ENCODE peak calls at places on chromosomes 12 and 14, in four cellular contexts. J is K562, D is HepG2, U is GM12878. W is an unnamed sample.

GRCh38 chr14:103099081-103099732 is 4.7 kb downstream of the EXOC3L4 start:
- DNase-seq in D (peak; percentile 97), J (peak; percentile 88), U (no peak), W (no peak)

GRCh38 chr12:104718581-104718980 is 239.5 kb downstream of the SLC41A2 start:
- DNase-seq in D (no peak), J (no peak), U (no peak), W (no peak)

GRCh38 chr14:37579250-37579649 is 15.8 kb downstream of the FOXA1 start:
- DNase-seq in U (no peak), J (no peak), D (no peak), W (no peak)

GRCh38 chr14:99203801-99204200 is 68.2 kb downstream of the BCL11B start:
- DNase-seq in U (no peak), D (no peak), J (no peak), W (no peak)

GRCh38 chr12:15757553-15758255 is 31.5 kb downstream of the EPS8 start:
- DNase-seq in D (peak; percentile 15), U (no peak), J (no peak), W (no peak)

GRCh38 chr12:40063424-40063823 is 42.5 kb downstream of the SLC2A13 start:
- DNase-seq in D (no peak), J (no peak), U (no peak), W (no peak)

GRCh38 chr14:96357216-96357615 is 5.9 kb downstream of the ATG2B start:
- DNase-seq in J (peak; percentile 25), U (no peak), D (no peak), W (no peak)

GRCh38 chr12:132030367-132031038 is 80.8 kb downstream of the EP400 start:
- DNase-seq in J (no peak), D (no peak), U (no peak), W (no peak)

GRCh38 chr12:52561880-52562449 is 9.0 kb upstream of the KRT71 start:
- DNase-seq in D (peak; percentile 21), J (peak; percentile 6), U (no peak), W (no peak)

GRCh38 chr12:132291402-132292175 is 37.8 kb downstream of the GALNT9 start:
- DNase-seq in J (no peak), D (no peak), U (no peak), W (no peak)

GRCh38 chr12:24954261-24954660 is 5.4 kb upstream of the BCAT1 start:
- DNase-seq in U (no peak), D (no peak), J (peak; percentile 29), W (no peak)

GRCh38 chr12:75892779-75893408 is 138.7 kb downstream of the PHLDA1 start:
- DNase-seq in D (no peak), U (no peak), J (peak; percentile 94), W (no peak)

GRCh38 chr12:90090929-90091651 is 382.5 kb upstream of the ATP2B1 start:
- DNase-seq in J (peak; percentile 31), D (no peak), U (no peak), W (no peak)

GRCh38 chr12:11568155-11568761 is 81.2 kb upstream of the ETV6 start:
- DNase-seq in U (no peak), D (no peak), J (no peak), W (no peak)

GRCh38 chr12:21946983-21947382 is 5.8 kb upstream of the ABCC9 start:
- DNase-seq in U (no peak), J (no peak), D (no peak), W (no peak)

GRCh38 chr14:92421756-92422155 is 91.8 kb upstream of the RIN3 start:
- DNase-seq in J (no peak), U (no peak), D (no peak), W (no peak)

GRCh38 chr12:74794522-74794921 is 256.9 kb downstream of the ATXN7L3B start:
- DNase-seq in U (no peak), J (no peak), D (no peak), W (no peak)

GRCh38 chr12:24960222-24960855 is 11.4 kb upstream of the BCAT1 start:
- DNase-seq in U (peak; percentile 56), J (peak; percentile 74), D (peak; percentile 36), W (peak; percentile 66)

GRCh38 chr14:36747411-36748184 is 85.9 kb downstream of the PAX9 start:
- DNase-seq in U (no peak), J (peak; percentile 10), D (peak; percentile 44), W (no peak)

GRCh38 chr14:65575389-65575788 is 162.9 kb downstream of the FUT8 start:
- DNase-seq in U (no peak), D (no peak), J (no peak), W (no peak)

GRCh38 chr14:103739466-103739792 is 23.8 kb downstream of the ZFYVE21 start:
- DNase-seq in J (no peak), D (no peak), U (no peak), W (no peak)

GRCh38 chr12:78181544-78182162 is 351.0 kb downstream of the NAV3 start:
- DNase-seq in U (no peak), D (peak; percentile 2), J (peak; percentile 3), W (no peak)

GRCh38 chr12:117125275-117125613 is 26.0 kb upstream of the TESC start:
- DNase-seq in U (no peak), D (no peak), J (no peak), W (no peak)

GRCh38 chr12:125310461-125310860 is 245.2 kb downstream of the AACS start:
- DNase-seq in D (no peak), J (no peak), U (no peak), W (no peak)

GRCh38 chr12:34218193-34219045 is 196.1 kb downstream of the ALG10 start:
- DNase-seq in J (peak; percentile 78), U (peak; percentile 1), D (peak; percentile 64), W (no peak)

GRCh38 chr12:104672501-104673265 is 215.9 kb downstream of the CHST11 start:
- DNase-seq in D (no peak), J (no peak), U (no peak), W (no peak)

GRCh38 chr14:35985504-35986218 is 159.5 kb downstream of the BRMS1L start:
- DNase-seq in D (no peak), U (peak; percentile 41), J (no peak), W (no peak)

GRCh38 chr12:43336962-43337555 is 214.9 kb downstream of the ADAMTS20 start:
- DNase-seq in J (peak; percentile 4), D (no peak), U (no peak), W (no peak)

GRCh38 chr12:43332977-43333649 is 218.9 kb downstream of the ADAMTS20 start:
- DNase-seq in D (no peak), U (no peak), J (no peak), W (no peak)

GRCh38 chr12:43337571-43338497 is 214.2 kb downstream of the ADAMTS20 start:
- DNase-seq in D (no peak), U (no peak), J (no peak), W (no peak)

GRCh38 chr12:43333650-43334043 is 218.4 kb downstream of the ADAMTS20 start:
- DNase-seq in D (no peak), U (no peak), J (no peak), W (no peak)

GRCh38 chr12:43338848-43339526 is 213.0 kb downstream of the ADAMTS20 start:
- DNase-seq in J (peak; percentile 4), U (peak; percentile 42), D (peak; percentile 2), W (peak; percentile 2)
- TF ChIP-seq BRCA1 in J (no peak), U (no peak), D (no peak), W (no peak)

GRCh38 chr14:100981808-100982207 is 78.3 kb upstream of the RTL1 start:
- DNase-seq in U (no peak), J (no peak), D (no peak), W (no peak)

GRCh38 chr14:100980823-100981222 is 77.3 kb upstream of the RTL1 start:
- DNase-seq in J (no peak), D (no peak), U (no peak), W (no peak)

GRCh38 chr14:100982356-100982755 is 78.8 kb upstream of the RTL1 start:
- DNase-seq in J (no peak), D (no peak), U (no peak), W (no peak)

GRCh38 chr14:100983710-100984109 is 80.2 kb upstream of the RTL1 start:
- DNase-seq in D (no peak), U (no peak), J (no peak), W (no peak)

DNA sequence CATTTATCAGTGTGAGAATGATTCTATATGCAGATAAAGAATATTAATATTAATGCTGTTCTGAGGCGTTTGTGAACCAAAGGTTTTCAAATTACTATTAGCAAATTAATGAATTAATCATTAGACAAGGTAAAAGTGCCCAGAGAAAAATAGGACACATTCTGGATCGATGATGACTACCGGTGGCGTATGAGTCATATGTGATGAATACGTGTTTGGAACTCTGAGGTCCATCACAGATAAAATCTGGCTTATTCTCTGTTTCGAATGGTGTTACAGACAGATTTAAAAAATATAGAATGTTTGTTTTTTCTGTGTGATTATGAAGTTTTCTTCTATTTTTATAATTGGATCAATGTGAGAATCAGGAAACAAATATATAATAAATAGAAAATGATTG is 79.2 kb upstream of the RTL1 start:
- DNase-seq in U (no peak), J (no peak), D (no peak), W (no peak)
- TF ChIP-seq MAX in U (no peak), J (no peak), D (no peak), W (no peak)

DNA sequence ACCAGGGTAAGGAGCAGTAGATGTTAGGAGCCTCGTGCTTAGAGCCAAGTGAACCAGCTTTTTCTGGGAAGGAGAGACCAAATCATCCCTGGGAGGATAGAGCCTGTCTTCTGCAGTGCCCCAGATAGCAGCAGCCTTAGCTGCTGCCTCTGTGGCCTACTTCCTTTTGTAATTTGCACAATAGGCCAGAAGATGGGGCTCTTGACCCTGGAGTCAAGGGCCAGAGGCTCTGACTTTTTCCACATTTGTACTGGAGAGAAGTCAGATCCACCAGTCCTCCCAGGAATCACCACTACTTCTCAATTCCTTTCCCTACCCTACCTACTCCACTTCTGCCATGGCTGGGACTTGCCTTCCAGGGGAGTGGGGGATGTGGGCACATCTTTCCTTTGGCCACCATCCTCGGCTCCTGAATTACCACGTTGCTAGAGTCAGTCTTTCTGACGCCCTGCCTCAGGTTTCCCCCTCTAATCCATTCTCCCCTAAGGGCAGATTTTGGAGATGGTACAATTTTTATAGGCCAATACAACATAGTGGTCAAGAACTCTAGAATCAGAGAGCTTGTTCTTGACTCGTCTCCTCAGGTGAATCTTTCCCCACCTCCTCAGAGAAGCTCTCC is 3.3 kb upstream of the SLC4A8 start:
- DNase-seq in D (peak; percentile 48), J (peak; percentile 76), U (no peak), W (peak; percentile 15)
- TF ChIP-seq BRCA1 in D (no peak), J (no peak), U (no peak), W (no peak)

DNA sequence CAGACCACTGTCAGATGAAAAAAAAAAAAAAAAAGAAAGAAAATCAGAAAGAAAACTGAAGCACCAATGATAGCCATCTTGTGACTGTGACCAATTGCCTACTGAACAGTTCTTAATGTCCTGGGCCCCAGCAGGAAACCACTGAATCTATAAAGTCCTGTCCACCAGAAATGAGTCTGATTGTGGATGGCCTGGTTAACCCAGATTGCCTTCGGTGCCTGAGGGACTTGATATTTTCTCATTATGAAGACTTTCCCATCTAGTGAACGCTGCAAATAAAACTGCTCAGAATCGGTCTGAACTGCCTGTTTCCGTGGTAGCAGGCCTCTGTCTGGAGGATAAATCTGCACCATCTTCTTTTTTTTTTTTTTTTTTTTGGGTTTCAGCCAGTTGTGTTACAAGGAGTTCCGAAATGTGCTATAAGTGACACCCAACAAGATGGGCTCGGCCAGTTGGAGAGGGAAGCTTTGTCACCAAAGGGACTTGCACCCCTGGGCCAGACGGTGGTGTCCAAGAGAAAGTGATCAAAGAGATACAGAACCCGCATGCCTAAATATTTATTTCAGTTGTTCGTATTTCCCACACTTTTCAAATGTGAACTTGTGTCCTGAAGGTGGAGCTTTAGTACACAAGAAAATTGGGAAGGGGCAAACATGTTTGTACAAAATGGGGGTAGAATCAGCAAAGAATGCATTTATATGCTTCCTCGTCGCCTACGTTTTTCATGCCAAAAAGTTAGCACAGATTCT is 3.0 kb upstream of the PLXNC1 start:
- DNase-seq in U (no peak), D (no peak), J (peak; percentile 47), W (no peak)
- TF ChIP-seq MAX in U (no peak), D (no peak), J (no peak), W (no peak)

W was measured in H1.